ENCODE peak calls at places on chromosomes 12 and 14, in nine cellular contexts. J, Q, T, U, K, W, B, O and H are unnamed samples. For H3K4me1, the result is how much of the 10 kb centered on the place peaks cover.

GRCh38 chr14:69317392-69317755 is 57.4 kb downstream of the GALNT16 start:
- DNase-seq in J (no peak), Q (no peak), T (no peak), U (no peak), K (no peak), W (no peak), B (no peak), O (no peak), H (no peak)

GRCh38 chr12:111359231-111359913 is 9.5 kb downstream of the PHETA1 start:
- DNase-seq in J (no peak), Q (no peak), T (no peak), U (no peak), K (no peak), W (peak), B (no peak), O (no peak), H (no peak)

GRCh38 chr12:50079771-50080170 is 5.4 kb upstream of the SMARCD1 start:
- DNase-seq in J (no peak), Q (no peak), T (no peak), U (no peak), K (no peak), W (no peak), B (no peak), O (peak), H (no peak)

GRCh38 chr12:28144532-28144931 is 45.7 kb upstream of the CCDC91 start:
- DNase-seq in J (no peak), Q (no peak), T (no peak), U (no peak), K (no peak), W (no peak), B (no peak), O (no peak), H (no peak)

GRCh38 chr12:112947314-112947713 is 9.0 kb downstream of the OAS3 start:
- DNase-seq in J (no peak), Q (no peak), T (no peak), U (no peak), K (no peak), W (no peak), B (no peak), O (no peak), H (no peak)

GRCh38 chr12:16893426-16893825 is 287.5 kb upstream of the LMO3 start:
- DNase-seq in J (no peak), Q (no peak), T (no peak), U (no peak), K (no peak), W (no peak), B (no peak), O (no peak), H (no peak)

GRCh38 chr12:50453872-50454271 is 50.9 kb upstream of the DIP2B start:
- DNase-seq in J (no peak), Q (no peak), T (no peak), U (no peak), K (no peak), W (no peak), B (no peak), O (no peak), H (no peak)

GRCh38 chr12:92402415-92402814 is 256.8 kb upstream of the BTG1 start:
- DNase-seq in J (no peak), Q (no peak), T (no peak), U (no peak), K (no peak), W (no peak), B (no peak), O (no peak), H (no peak)

GRCh38 chr12:133129368-133130037 is 571 bp downstream of the ZNF891 start:
- DNase-seq in J (peak), Q (no peak), T (no peak), U (no peak), K (no peak), W (peak), B (peak), O (peak), H (no peak)

GRCh38 chr12:121190523-121191031 is 19.4 kb upstream of the P2RX4 start:
- DNase-seq in J (peak), Q (no peak), T (no peak), U (no peak), K (no peak), W (no peak), B (no peak), O (no peak), H (no peak)

GRCh38 chr12:89156862-89157262 is 195.4 kb downstream of the DUSP6 start:
- DNase-seq in J (no peak), Q (no peak), T (no peak), U (no peak), K (no peak), W (no peak), B (no peak), O (no peak), H (no peak)

GRCh38 chr12:119262388-119262787 is 72.1 kb upstream of the CCDC60 start:
- DNase-seq in J (no peak), Q (no peak), T (no peak), U (no peak), K (no peak), W (no peak), B (no peak), O (no peak), H (no peak)

GRCh38 chr12:88227263-88227662 is 85.2 kb downstream of the TMTC3 start:
- DNase-seq in J (no peak), Q (no peak), T (no peak), U (no peak), K (no peak), W (no peak), B (no peak), O (no peak), H (no peak)

GRCh38 chr14:33332497-33332896 is 393.8 kb downstream of the NPAS3 start:
- DNase-seq in J (peak), Q (no peak), T (no peak), U (no peak), K (no peak), W (no peak), B (no peak), O (no peak), H (no peak)

GRCh38 chr12:28814246-28814645 is 334.8 kb upstream of the FAR2 start:
- DNase-seq in J (no peak), Q (no peak), T (no peak), U (no peak), K (no peak), W (no peak), B (no peak), O (peak), H (no peak)

GRCh38 chr12:67474934-67475620 is 173.5 kb upstream of the DYRK2 start:
- DNase-seq in J (no peak), Q (no peak), T (no peak), U (no peak), K (no peak), W (peak), B (no peak), O (no peak), H (no peak)

GRCh38 chr12:32176606-32177005 is 70.0 kb downstream of the BICD1 start:
- DNase-seq in J (no peak), Q (no peak), T (no peak), U (no peak), K (no peak), W (no peak), B (no peak), O (no peak), H (no peak)

GRCh38 chr14:60090864-60091519 is 731 bp upstream of the PCNX4 start:
- DNase-seq in J (peak), Q (no peak), T (peak), U (peak), K (no peak), W (peak), B (peak), O (no peak), H (no peak)

GRCh38 chr14:99271951-99272668 is at the start of gene BCL11B:
- DNase-seq in J (peak), Q (peak), T (peak), U (no peak), K (peak), W (peak), B (peak), O (peak), H (no peak)

GRCh38 chr12:84632556-84632955 is 280.0 kb downstream of the SLC6A15 start:
- DNase-seq in J (no peak), Q (no peak), T (no peak), U (no peak), K (no peak), W (no peak), B (no peak), O (no peak), H (no peak)

GRCh38 chr12:92304335-92305066 is 158.9 kb upstream of the BTG1 start:
- DNase-seq in J (no peak), Q (no peak), T (no peak), U (no peak), K (no peak), W (no peak), B (no peak), O (no peak), H (no peak)

GRCh38 chr14:99808515-99808914 is 15.3 kb downstream of the EML1 start:
- DNase-seq in J (no peak), Q (no peak), T (no peak), U (no peak), K (no peak), W (no peak), B (no peak), O (no peak), H (no peak)

GRCh38 chr12:82950362-82950761 is 263.7 kb downstream of the TMTC2 start:
- DNase-seq in J (no peak), Q (no peak), T (no peak), U (no peak), K (no peak), W (peak), B (no peak), O (no peak), H (no peak)

GRCh38 chr12:3017281-3017680 is 58.1 kb downstream of the TEAD4 start:
- DNase-seq in J (no peak), Q (no peak), T (peak), U (no peak), K (no peak), W (no peak), B (no peak), O (no peak), H (no peak)

GRCh38 chr12:22856120-22856699 is 231.2 kb downstream of the ETNK1 start:
- DNase-seq in J (no peak), Q (no peak), T (no peak), U (no peak), K (no peak), W (peak), B (peak), O (no peak), H (no peak)

DNA sequence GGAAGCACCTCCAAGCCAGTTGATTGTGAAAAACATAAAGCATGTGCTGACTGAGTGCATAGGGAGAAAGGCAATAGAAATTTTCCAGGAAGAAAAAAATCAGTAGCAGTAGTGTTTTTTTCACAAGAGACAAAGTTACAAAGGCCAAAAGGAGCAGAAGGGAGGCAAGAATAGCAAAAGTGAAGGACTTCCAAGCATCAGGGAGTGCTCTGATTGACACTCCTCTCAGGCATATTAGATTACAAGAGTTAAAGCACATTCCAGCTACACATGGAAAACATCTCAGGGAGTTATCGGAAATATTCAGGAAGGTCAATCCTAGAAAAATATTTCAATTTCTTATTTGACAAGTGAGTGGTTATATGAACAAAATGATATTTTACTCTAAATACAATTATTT is 508.0 kb downstream of the MDGA2 start:
- DNase-seq in J (no peak), Q (no peak), T (no peak), U (no peak), K (no peak), W (no peak), B (peak), O (no peak), H (no peak)
- H3K4me1 ChIP-seq in J (under half), Q (under half), T (under half), U (under half), K (under half), W (under half), B (under half), O (under half), H (under half)

GRCh38 chr12:6869049-6870021 is 2.0 kb downstream of the TPI1 start:
- DNase-seq in J (peak), Q (peak), T (peak), U (peak), K (no peak), W (peak), B (peak), O (peak), H (peak)
- H3K4me1 ChIP-seq in J (under half), Q (under half), T (under half), U (under half), K (under half), W (under half), B (under half), O (half or more), H (half or more)

GRCh38 chr12:62372134-62372533 is 94.5 kb upstream of the MON2 start:
- DNase-seq in J (no peak), Q (no peak), T (no peak), U (no peak), K (no peak), W (no peak), B (no peak), O (no peak), H (no peak)

GRCh38 chr12:62372825-62373224 is 93.8 kb upstream of the MON2 start:
- DNase-seq in J (no peak), Q (no peak), T (no peak), U (no peak), K (no peak), W (no peak), B (no peak), O (no peak), H (no peak)

GRCh38 chr12:62371661-62372060 is 95.0 kb upstream of the MON2 start:
- DNase-seq in J (no peak), Q (no peak), T (no peak), U (no peak), K (no peak), W (no peak), B (peak), O (no peak), H (no peak)

GRCh38 chr12:62379026-62379722 is 87.5 kb upstream of the MON2 start:
- DNase-seq in J (no peak), Q (no peak), T (no peak), U (no peak), K (no peak), W (no peak), B (no peak), O (no peak), H (no peak)

GRCh38 chr12:62375603-62376002 is 91.0 kb upstream of the MON2 start:
- DNase-seq in J (no peak), Q (no peak), T (no peak), U (no peak), K (no peak), W (no peak), B (no peak), O (no peak), H (no peak)
- H3K4me1 ChIP-seq in J (under half), Q (under half), T (under half), U (under half), K (under half), W (under half), B (under half), O (under half), H (under half)

GRCh38 chr12:123064885-123065619 is 84.6 kb downstream of the ARL6IP4 start:
- DNase-seq in J (peak), Q (no peak), T (peak), U (peak), K (no peak), W (no peak), B (no peak), O (peak), H (no peak)

GRCh38 chr12:123061806-123062205 is 81.3 kb downstream of the ARL6IP4 start:
- DNase-seq in J (no peak), Q (no peak), T (peak), U (no peak), K (no peak), W (no peak), B (no peak), O (no peak), H (no peak)

GRCh38 chr12:123064356-123064755 is 83.9 kb downstream of the ARL6IP4 start:
- DNase-seq in J (no peak), Q (no peak), T (peak), U (peak), K (no peak), W (no peak), B (no peak), O (no peak), H (peak)

GRCh38 chr12:123063535-123063934 is 83.1 kb downstream of the ARL6IP4 start:
- DNase-seq in J (no peak), Q (no peak), T (peak), U (no peak), K (no peak), W (no peak), B (peak), O (no peak), H (no peak)

GRCh38 chr12:123062682-123063426 is 82.4 kb downstream of the ARL6IP4 start:
- DNase-seq in J (peak), Q (no peak), T (peak), U (peak), K (peak), W (peak), B (no peak), O (no peak), H (peak)
- H3K4me1 ChIP-seq in J (under half), Q (under half), T (half or more), U (under half), K (half or more), W (under half), B (under half), O (half or more), H (half or more)